ENCODE peak calls at places on chromosomes 12 and 14, in ten cellular contexts. I is mesenteric fat pad, J is breast epithelium, E is NCI-H1436, L is retina, O is NCI-H2081, D is progenitor cell of endocrine pancreas, V is NCI-H774, P is SW 1271, A is anterior cingulate cortex. K is an unnamed sample.

GRCh38 chr12:39779768-39780340 is 160.3 kb upstream of the ABCD2 start:
- DNase-seq in D (no peak), I (no peak), E (no peak), O (no peak), A (no peak), J (no peak), V (no peak), P (no peak), L (no peak), K (no peak)

GRCh38 chr12:58557156-58557555 is 363.1 kb downstream of the LRIG3 start:
- DNase-seq in A (no peak), V (no peak), I (no peak), O (no peak), D (no peak), P (no peak), J (no peak), L (no peak), E (no peak), K (no peak)

GRCh38 chr12:71440393-71441349 is 1.1 kb downstream of the LGR5 start:
- DNase-seq in O (no peak), L (peak), E (no peak), P (no peak), D (no peak), J (no peak), I (no peak), A (peak), V (no peak), K (peak)

GRCh38 chr14:78788467-78789360 is 618.5 kb downstream of the NRXN3 start:
- DNase-seq in A (no peak), L (no peak), V (no peak), E (no peak), D (no peak), O (no peak), P (no peak), I (no peak), J (no peak), K (no peak)

GRCh38 chr12:99192489-99192888 is 455.1 kb upstream of the GARIN6 start:
- DNase-seq in V (no peak), E (no peak), J (no peak), L (no peak), A (no peak), I (no peak), O (no peak), D (no peak), P (no peak), K (no peak)

GRCh38 chr12:71456316-71456715 is 16.7 kb downstream of the LGR5 start:
- DNase-seq in O (peak), I (no peak), J (no peak), L (peak), E (no peak), A (no peak), P (no peak), D (no peak), V (peak), K (no peak)

GRCh38 chr12:51371295-51371953 is 19.8 kb downstream of the GALNT6 start:
- DNase-seq in I (no peak), V (no peak), O (no peak), P (peak), E (no peak), J (peak), L (peak), D (peak), A (no peak), K (no peak)

GRCh38 chr12:46553266-46553665 is 180.7 kb upstream of the SLC38A2 start:
- DNase-seq in J (no peak), E (no peak), L (no peak), D (no peak), A (no peak), I (no peak), O (no peak), P (peak), V (no peak), K (no peak)

GRCh38 chr12:108352591-108352990 is 13.5 kb upstream of the CMKLR1 start:
- DNase-seq in P (no peak), J (no peak), D (no peak), A (no peak), O (no peak), E (no peak), V (no peak), L (no peak), I (no peak), K (no peak)

GRCh38 chr14:99333841-99334240 is 61.8 kb upstream of the BCL11B start:
- DNase-seq in L (no peak), J (no peak), P (no peak), A (no peak), D (no peak), E (no peak), I (no peak), O (no peak), V (no peak), K (no peak)

GRCh38 chr14:52355526-52355925 is 41.4 kb downstream of the PTGER2 start:
- DNase-seq in E (no peak), V (no peak), L (no peak), D (no peak), A (no peak), P (no peak), I (no peak), O (no peak), J (no peak), K (no peak)

GRCh38 chr14:54681819-54682261 is 114.9 kb downstream of the SAMD4A start:
- DNase-seq in E (no peak), P (no peak), V (no peak), L (no peak), J (no peak), A (no peak), D (no peak), I (no peak), O (no peak), K (no peak)

GRCh38 chr12:68200854-68201253 is 24.8 kb downstream of the IL26 start:
- DNase-seq in O (no peak), J (no peak), A (no peak), P (no peak), E (no peak), I (no peak), L (no peak), V (no peak), D (no peak), K (no peak)

GRCh38 chr12:52082988-52083637 is 3.6 kb downstream of the SMIM41 start:
- DNase-seq in E (peak), I (peak), P (no peak), O (peak), V (peak), L (peak), D (peak), A (peak), J (peak), K (peak)

GRCh38 chr12:121245031-121245430 is 35.1 kb downstream of the P2RX4 start:
- DNase-seq in V (no peak), A (no peak), J (no peak), L (no peak), O (no peak), E (no peak), D (no peak), I (no peak), P (no peak), K (peak)

GRCh38 chr12:7155471-7156034 is 25.4 kb downstream of the CLSTN3 start:
- DNase-seq in L (no peak), O (no peak), A (no peak), P (no peak), D (no peak), E (no peak), I (no peak), V (no peak), J (peak), K (no peak)

K was measured in posterior cingulate gyrus.